ENCODE peak calls at places on chromosomes 3 and 15, in ten cellular contexts. L is GM12865, Y is GM03348, I is cardiac muscle cell, D is fibroblast of lung, B is T-helper 9 cell, P is neural progenitor cell, O is endothelial cell, A is GM04504, F is retina. K is an unnamed sample.

GRCh38 chr15:89500397-89501270 is 4.3 kb upstream of the RHCG start:
- DNase-seq in D (no peak), A (no peak), Y (no peak), P (no peak), L (peak), B (no peak), F (no peak), I (no peak), O (no peak), K (no peak)

GRCh38 chr3:150391200-150391599 is 16.9 kb upstream of the TSC22D2 start:
- DNase-seq in L (no peak), P (no peak), O (no peak), D (no peak), B (no peak), A (no peak), I (no peak), F (no peak), Y (no peak), K (no peak)

GRCh38 chr15:79209690-79210089 is 72.8 kb upstream of the ANKRD34C start:
- DNase-seq in O (peak), B (no peak), I (peak), L (no peak), D (no peak), A (no peak), F (no peak), Y (no peak), P (peak), K (no peak)

GRCh38 chr3:10992017-10992945 is at the start of gene SLC6A1:
- DNase-seq in D (peak), O (peak), A (no peak), P (peak), I (peak), F (peak), B (no peak), L (no peak), Y (peak), K (no peak)

GRCh38 chr3:128481438-128481942 is 11.5 kb downstream of the GATA2 start:
- DNase-seq in B (no peak), Y (peak), P (peak), F (peak), D (no peak), L (no peak), I (no peak), O (no peak), A (no peak), K (peak)

GRCh38 chr3:150114873-150115570 is 144.3 kb upstream of the PFN2 start:
- DNase-seq in L (peak), A (no peak), B (no peak), P (no peak), Y (peak), I (no peak), D (peak), O (no peak), F (no peak), K (no peak)

GRCh38 chr3:184346480-184346879 is 9.1 kb downstream of the FAM131A start:
- DNase-seq in I (no peak), O (no peak), B (no peak), Y (no peak), F (no peak), L (no peak), D (no peak), A (no peak), P (no peak), K (no peak)

GRCh38 chr3:27714692-27715453 is 7.2 kb downstream of the EOMES start:
- DNase-seq in P (peak), O (no peak), I (peak), D (no peak), F (peak), L (no peak), B (no peak), A (no peak), Y (peak), K (no peak)

GRCh38 chr15:38458646-38459045 is 4.7 kb downstream of the FAM98B start:
- DNase-seq in L (no peak), D (no peak), O (no peak), A (no peak), B (no peak), Y (no peak), F (no peak), P (no peak), I (no peak), K (no peak)

GRCh38 chr3:17050051-17050450 is 165.3 kb downstream of the PLCL2 start:
- DNase-seq in B (no peak), L (no peak), P (no peak), Y (no peak), I (no peak), D (no peak), A (no peak), F (no peak), O (no peak), K (no peak)

GRCh38 chr15:100720406-100720967 is 118.1 kb downstream of the ASB7 start:
- DNase-seq in B (no peak), A (no peak), Y (no peak), F (no peak), I (no peak), O (no peak), P (no peak), D (no peak), L (no peak), K (no peak)

GRCh38 chr15:69553686-69554085 is 101.1 kb downstream of the RPLP1 start:
- DNase-seq in I (no peak), B (no peak), F (no peak), D (no peak), P (no peak), A (no peak), O (no peak), L (no peak), Y (no peak), K (no peak)

GRCh38 chr3:52385157-52385556 is 59.7 kb downstream of the SEMA3G start:
- DNase-seq in O (peak), B (no peak), A (peak), P (peak), I (peak), D (peak), Y (peak), L (peak), F (peak), K (peak)

GRCh38 chr15:75904241-75904631 is 558 bp downstream of the FBXO22 start:
- DNase-seq in Y (peak), P (peak), D (peak), B (no peak), F (no peak), O (peak), L (peak), I (peak), A (no peak), K (peak)

GRCh38 chr3:181772166-181772565 is 60.4 kb downstream of the SOX2 start:
- DNase-seq in O (no peak), P (no peak), B (no peak), I (no peak), D (no peak), F (no peak), A (no peak), Y (no peak), L (no peak), K (no peak)

GRCh38 chr3:49378249-49378899 is 20.2 kb upstream of the GPX1 start:
- DNase-seq in B (no peak), F (no peak), P (no peak), A (peak), I (no peak), D (peak), Y (peak), L (no peak), O (no peak), K (no peak)

GRCh38 chr3:158696618-158697017 is 24.2 kb upstream of the LXN start:
- DNase-seq in D (peak), P (no peak), I (no peak), L (no peak), O (no peak), B (no peak), A (no peak), F (no peak), Y (peak), K (no peak)

GRCh38 chr15:82846621-82847020 is 37.2 kb downstream of the WHAMM start:
- DNase-seq in F (no peak), O (no peak), P (no peak), D (no peak), B (no peak), L (no peak), A (no peak), I (no peak), Y (no peak), K (no peak)

GRCh38 chr3:115518100-115518852 is 105.0 kb upstream of the GAP43 start:
- DNase-seq in B (no peak), D (peak), F (peak), O (no peak), L (no peak), Y (peak), I (peak), A (peak), P (peak), K (no peak)

GRCh38 chr3:76470285-76470684 is 569.6 kb upstream of the ROBO2 start:
- DNase-seq in P (no peak), I (no peak), A (peak), D (peak), O (no peak), B (no peak), L (no peak), F (no peak), Y (no peak), K (no peak)

GRCh38 chr3:15315003-15315402 is 17.4 kb downstream of the SH3BP5 start:
- DNase-seq in I (no peak), A (no peak), B (no peak), F (no peak), D (peak), Y (peak), O (no peak), P (no peak), L (no peak), K (no peak)

GRCh38 chr3:151404316-151404715 is 19.8 kb upstream of the P2RY12 start:
- DNase-seq in O (no peak), L (no peak), Y (peak), P (no peak), A (peak), I (no peak), B (no peak), D (peak), F (no peak), K (no peak)